ENCODE peak calls at places on chromosomes 3 and 15, in nine cellular contexts. U is fibroblast of pulmonary artery; I is cardiac fibroblast; S is D721Med; N is A673; R is CD8-positive, alpha-beta T cell; V is tibial nerve; E is hepatocyte; J is breast epithelium. P is an unnamed sample.

GRCh38 chr3:112688819-112689218 is 47.9 kb upstream of the CCDC80 start:
- DNase-seq in U (no peak), I (no peak), S (no peak), N (no peak), R (no peak), V (no peak), E (peak), J (no peak), P (no peak)

GRCh38 chr3:69296995-69297394 is 88.9 kb downstream of the FRMD4B start:
- DNase-seq in U (no peak), I (no peak), S (no peak), N (no peak), R (no peak), V (no peak), E (no peak), J (no peak), P (no peak)

GRCh38 chr3:38396239-38396638 is 49.7 kb downstream of the XYLB start:
- DNase-seq in U (no peak), I (no peak), S (no peak), N (no peak), R (no peak), V (no peak), E (no peak), J (no peak), P (no peak)

GRCh38 chr15:57785959-57786358 is 79.4 kb downstream of the POLR2M start:
- DNase-seq in U (no peak), I (peak), S (no peak), N (no peak), R (no peak), V (no peak), E (no peak), J (no peak), P (no peak)

GRCh38 chr3:136042608-136043221 is 77.2 kb downstream of the PPP2R3A start:
- DNase-seq in U (peak), I (peak), S (no peak), N (peak), R (no peak), V (no peak), E (peak), J (no peak), P (no peak)

GRCh38 chr3:38021196-38021595 is 8.2 kb downstream of the PLCD1 start:
- DNase-seq in U (no peak), I (no peak), S (no peak), N (no peak), R (no peak), V (no peak), E (no peak), J (peak), P (no peak)

GRCh38 chr3:75737831-75738493 is 47.4 kb downstream of the ZNF717 start:
- DNase-seq in U (peak), I (peak), S (no peak), N (no peak), R (no peak), V (no peak), E (no peak), J (no peak), P (no peak)

GRCh38 chr3:32406481-32407408 is 15.1 kb downstream of the CMTM7 start:
- DNase-seq in U (no peak), I (no peak), S (no peak), N (no peak), R (no peak), V (no peak), E (no peak), J (no peak), P (no peak)

GRCh38 chr3:180275176-180275575 is 238.4 kb upstream of the PEX5L start:
- DNase-seq in U (no peak), I (peak), S (no peak), N (no peak), R (no peak), V (no peak), E (no peak), J (no peak), P (no peak)

GRCh38 chr15:25862087-25862468 is 1.0 kb downstream of the ATP10A start:
- DNase-seq in U (no peak), I (no peak), S (no peak), N (no peak), R (peak), V (no peak), E (no peak), J (no peak), P (no peak)

GRCh38 chr3:155656466-155656865 is 88.4 kb downstream of the PLCH1 start:
- DNase-seq in U (no peak), I (no peak), S (no peak), N (no peak), R (no peak), V (no peak), E (no peak), J (no peak), P (no peak)

GRCh38 chr3:98710008-98710672 is 53.0 kb upstream of the ST3GAL6 start:
- DNase-seq in U (no peak), I (no peak), S (no peak), N (no peak), R (no peak), V (no peak), E (no peak), J (no peak), P (no peak)

GRCh38 chr3:90145094-90145810 is 1037.8 kb downstream of the EPHA3 start:
- DNase-seq in U (peak), I (peak), S (no peak), N (peak), R (no peak), V (no peak), E (no peak), J (no peak), P (no peak)

GRCh38 chr3:146156060-146156459 is 4.9 kb downstream of the PLOD2 start:
- DNase-seq in U (no peak), I (no peak), S (no peak), N (no peak), R (no peak), V (no peak), E (no peak), J (no peak), P (no peak)

GRCh38 chr3:29440321-29441019 is 159.6 kb downstream of the RBMS3 start:
- DNase-seq in U (no peak), I (no peak), S (no peak), N (peak), R (no peak), V (no peak), E (peak), J (no peak), P (no peak)

GRCh38 chr3:59821274-59821673 is 771.4 kb upstream of the CFAP20DC start:
- DNase-seq in U (no peak), I (no peak), S (no peak), N (no peak), R (no peak), V (no peak), E (no peak), J (no peak), P (no peak)

GRCh38 chr15:86743283-86743903 is 663.7 kb downstream of the AGBL1 start:
- DNase-seq in U (no peak), I (no peak), S (no peak), N (peak), R (peak), V (no peak), E (peak), J (no peak), P (no peak)

GRCh38 chr3:63353383-63353782 is 75.3 kb downstream of the SYNPR start:
- DNase-seq in U (peak), I (peak), S (no peak), N (no peak), R (no peak), V (no peak), E (no peak), J (no peak), P (no peak)

GRCh38 chr3:194879126-194879887 is 193.6 kb downstream of the FAM43A start:
- DNase-seq in U (peak), I (no peak), S (no peak), N (no peak), R (no peak), V (no peak), E (no peak), J (no peak), P (no peak)

GRCh38 chr3:178203650-178204049 is 332.6 kb upstream of the KCNMB2 start:
- DNase-seq in U (peak), I (peak), S (no peak), N (no peak), R (no peak), V (no peak), E (no peak), J (no peak), P (no peak)

GRCh38 chr3:81876826-81877225 is 115.4 kb upstream of the GBE1 start:
- DNase-seq in U (no peak), I (no peak), S (no peak), N (no peak), R (no peak), V (no peak), E (no peak), J (no peak), P (no peak)

GRCh38 chr3:102069211-102069662 is 219.9 kb downstream of the NFKBIZ start:
- DNase-seq in U (peak), I (peak), S (no peak), N (peak), R (no peak), V (no peak), E (peak), J (no peak), P (no peak)

GRCh38 chr3:67349551-67350174 is 304.7 kb downstream of the SUCLG2 start:
- DNase-seq in U (no peak), I (no peak), S (no peak), N (no peak), R (no peak), V (no peak), E (no peak), J (no peak), P (no peak)

GRCh38 chr15:82936966-82937647 is 15.4 kb downstream of the HOMER2 start:
- DNase-seq in U (no peak), I (peak), S (no peak), N (no peak), R (no peak), V (no peak), E (no peak), J (no peak), P (no peak)

GRCh38 chr15:60442763-60443162 is 36.2 kb downstream of the ICE2 start:
- DNase-seq in U (no peak), I (peak), S (no peak), N (no peak), R (no peak), V (no peak), E (no peak), J (no peak), P (no peak)

GRCh38 chr3:155193868-155194267 is 99.6 kb downstream of the STRIT1 start:
- DNase-seq in U (no peak), I (no peak), S (no peak), N (no peak), R (no peak), V (no peak), E (no peak), J (no peak), P (no peak)

GRCh38 chr15:29090617-29091466 is 178.8 kb downstream of the NSMCE3 start:
- DNase-seq in U (peak), I (peak), S (no peak), N (peak), R (peak), V (no peak), E (peak), J (no peak), P (peak)

GRCh38 chr3:31011383-31011782 is 116.9 kb upstream of the GADL1 start:
- DNase-seq in U (no peak), I (no peak), S (no peak), N (no peak), R (no peak), V (no peak), E (no peak), J (peak), P (no peak)

GRCh38 chr3:144018776-144019175 is 47.2 kb downstream of the DIPK2A start:
- DNase-seq in U (peak), I (peak), S (no peak), N (no peak), R (no peak), V (no peak), E (no peak), J (no peak), P (no peak)

GRCh38 chr15:100525894-100526512 is 2.7 kb downstream of the CERS3 start:
- DNase-seq in U (no peak), I (no peak), S (no peak), N (no peak), R (no peak), V (no peak), E (peak), J (peak), P (no peak)

GRCh38 chr3:160400631-160401150 is 1.2 kb downstream of the SMC4 start:
- DNase-seq in U (peak), I (no peak), S (no peak), N (no peak), R (no peak), V (no peak), E (peak), J (no peak), P (no peak)

GRCh38 chr3:84510007-84510406 is 448.8 kb upstream of the CADM2 start:
- DNase-seq in U (no peak), I (no peak), S (no peak), N (no peak), R (no peak), V (no peak), E (no peak), J (no peak), P (no peak)

GRCh38 chr3:50572801-50573371 is 3.6 kb downstream of the HEMK1 start:
- DNase-seq in U (no peak), I (no peak), S (no peak), N (no peak), R (no peak), V (no peak), E (no peak), J (no peak), P (no peak)

GRCh38 chr3:137692803-137693431 is 71.2 kb upstream of the SOX14 start:
- DNase-seq in U (no peak), I (no peak), S (no peak), N (peak), R (no peak), V (no peak), E (peak), J (peak), P (no peak)

GRCh38 chr3:45506751-45507391 is 87.7 kb upstream of the LIMD1 start:
- DNase-seq in U (no peak), I (no peak), S (no peak), N (no peak), R (no peak), V (no peak), E (no peak), J (no peak), P (no peak)

GRCh38 chr3:45508659-45509037 is 85.9 kb upstream of the LIMD1 start:
- DNase-seq in U (no peak), I (no peak), S (no peak), N (no peak), R (no peak), V (no peak), E (no peak), J (no peak), P (no peak)

GRCh38 chr3:45506084-45506483 is 88.5 kb upstream of the LIMD1 start:
- DNase-seq in U (no peak), I (no peak), S (no peak), N (no peak), R (no peak), V (no peak), E (no peak), J (no peak), P (no peak)

GRCh38 chr3:45509038-45509767 is 85.3 kb upstream of the LIMD1 start:
- DNase-seq in U (peak), I (peak), S (no peak), N (peak), R (no peak), V (no peak), E (peak), J (no peak), P (no peak)

GRCh38 chr3:45507820-45508317 is 86.7 kb upstream of the LIMD1 start:
- DNase-seq in U (peak), I (peak), S (no peak), N (peak), R (no peak), V (no peak), E (peak), J (no peak), P (no peak)
- TF ChIP-seq CTCF in U (peak), I (peak), S (no peak), N (peak), R (no peak), V (peak), E (peak), J (no peak), P (peak)

DNA sequence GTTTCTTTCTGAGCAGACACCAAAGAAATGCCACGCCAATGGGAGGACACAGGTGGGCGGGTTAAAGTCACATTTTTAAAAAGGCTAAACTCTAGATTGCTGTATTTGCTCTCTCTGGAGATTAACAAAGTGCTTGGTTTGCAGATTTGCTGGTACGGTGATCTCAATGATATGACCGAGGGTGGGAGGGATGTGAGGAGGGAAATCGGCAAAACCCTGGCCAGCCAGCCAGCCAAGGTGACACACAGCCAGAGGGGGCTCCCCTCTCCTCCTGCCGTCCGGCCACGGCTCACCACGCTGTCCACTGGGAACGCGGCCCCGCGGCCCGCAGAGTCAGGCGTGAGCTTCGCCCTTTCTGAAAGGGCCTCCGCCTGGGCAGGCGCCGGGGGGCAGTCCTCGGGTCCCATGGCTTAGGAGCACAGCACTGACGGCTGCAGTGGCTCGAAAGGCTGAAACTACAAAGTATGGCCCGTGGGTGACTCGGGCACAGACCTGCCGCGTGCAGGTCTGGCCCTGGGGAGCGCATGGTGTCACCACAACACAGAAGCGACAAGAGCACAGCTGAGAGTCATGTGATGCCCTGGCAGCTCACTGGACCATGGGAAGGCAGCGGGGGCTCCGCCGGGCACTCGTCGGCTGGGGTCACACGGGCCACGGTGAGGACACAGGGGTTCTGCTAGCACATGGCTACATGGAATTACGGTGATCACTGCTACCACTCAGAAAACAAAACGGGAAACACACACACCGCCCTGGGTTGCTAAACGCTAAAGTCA is 57.8 kb upstream of the RPL32 start:
- DNase-seq in U (no peak), I (no peak), S (no peak), N (no peak), R (no peak), V (no peak), E (no peak), J (no peak), P (peak)
- TF ChIP-seq CTCF in U (no peak), I (no peak), S (no peak), N (no peak), R (no peak), V (no peak), E (no peak), J (no peak), P (no peak)

DNA sequence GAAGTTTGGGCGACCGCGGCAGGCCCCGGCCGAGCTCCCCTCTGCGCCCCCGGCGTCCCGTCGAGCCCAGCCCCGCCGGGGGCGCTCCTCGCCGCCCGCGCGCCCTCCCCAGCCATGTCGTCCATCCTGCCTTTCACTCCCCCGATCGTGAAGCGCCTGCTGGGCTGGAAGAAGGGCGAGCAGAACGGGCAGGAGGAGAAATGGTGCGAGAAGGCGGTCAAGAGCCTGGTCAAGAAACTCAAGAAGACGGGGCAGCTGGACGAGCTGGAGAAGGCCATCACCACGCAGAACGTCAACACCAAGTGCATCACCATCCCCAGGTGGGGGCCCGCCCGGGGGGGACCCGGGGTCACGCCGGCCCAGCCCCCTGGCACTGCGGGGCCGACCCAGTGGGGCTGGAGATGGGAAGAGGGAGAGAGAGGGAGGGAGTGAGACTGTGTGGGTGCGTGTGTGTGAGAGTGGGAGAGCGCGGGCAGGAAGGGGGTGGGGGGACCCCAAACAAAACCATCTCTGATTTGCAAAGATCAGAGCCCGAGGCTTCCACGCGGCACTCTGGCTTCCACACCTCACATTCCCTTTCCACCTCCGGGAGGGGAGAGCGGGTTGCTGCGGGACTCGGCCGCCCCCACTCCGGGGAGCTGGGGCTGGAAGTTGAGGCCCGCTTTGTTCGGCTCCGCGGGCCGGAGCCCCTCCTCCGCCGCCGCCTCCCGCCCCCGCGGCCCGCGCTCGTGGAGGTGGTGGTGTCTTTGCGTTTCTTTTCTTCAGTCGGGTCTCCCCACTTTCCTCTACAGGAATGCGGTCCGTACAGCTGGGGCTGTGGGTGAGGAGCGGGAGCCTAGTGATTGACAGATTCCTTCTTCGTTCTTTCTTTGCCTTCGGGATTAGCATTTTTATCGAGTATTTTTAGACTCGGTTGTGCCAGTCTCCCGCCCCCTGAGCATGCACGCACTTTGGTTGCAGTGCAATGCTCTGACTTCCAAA is 929 bp downstream of the SMAD3 start:
- DNase-seq in U (no peak), I (peak), S (no peak), N (peak), R (no peak), V (no peak), E (no peak), J (no peak), P (no peak)
- TF ChIP-seq CTCF in U (no peak), I (no peak), S (no peak), N (no peak), R (no peak), V (no peak), E (no peak), J (no peak), P (no peak)

DNA sequence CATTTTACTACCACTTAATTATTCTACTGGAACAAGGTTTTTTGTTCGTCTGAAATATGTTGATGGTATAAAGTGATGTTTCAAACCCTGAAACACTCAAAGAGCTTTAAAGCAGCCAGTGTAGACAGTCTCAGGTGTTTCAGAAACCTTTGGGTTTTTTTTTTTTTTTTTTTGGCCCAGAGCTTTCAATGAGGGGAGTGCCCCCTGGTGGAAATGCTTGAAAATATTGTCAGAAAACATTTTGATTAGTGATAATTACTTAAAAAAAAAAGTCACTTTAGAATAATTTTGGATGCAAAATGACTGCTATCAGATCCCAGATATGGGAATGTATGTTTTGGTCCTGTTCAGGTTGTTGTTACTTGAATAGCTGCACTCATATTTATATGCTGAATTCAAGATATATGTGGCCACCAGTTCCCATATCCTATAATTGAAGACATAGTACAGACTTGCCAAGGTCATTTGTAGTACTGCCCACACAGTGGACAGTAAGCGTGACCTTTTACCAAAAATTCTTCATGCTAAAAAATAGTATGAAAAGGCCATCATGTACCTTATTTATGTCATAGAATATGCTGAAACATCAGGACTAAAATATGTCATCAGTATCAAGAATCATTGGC is 35.9 kb downstream of the SATB1 start:
- DNase-seq in U (peak), I (peak), S (no peak), N (peak), R (peak), V (no peak), E (peak), J (no peak), P (no peak)
- TF ChIP-seq CTCF in U (peak), I (peak), S (peak), N (peak), R (peak), V (peak), E (peak), J (no peak), P (peak)

GRCh38 chr3:148729656-148730055 is 32.0 kb downstream of the AGTR1 start:
- DNase-seq in U (no peak), I (peak), S (no peak), N (no peak), R (no peak), V (no peak), E (no peak), J (no peak), P (no peak)

GRCh38 chr3:148723591-148723990 is 25.9 kb downstream of the AGTR1 start:
- DNase-seq in U (peak), I (peak), S (no peak), N (no peak), R (no peak), V (no peak), E (no peak), J (no peak), P (no peak)

GRCh38 chr3:148730676-148731075 is 33.0 kb downstream of the AGTR1 start:
- DNase-seq in U (no peak), I (no peak), S (no peak), N (no peak), R (no peak), V (no peak), E (no peak), J (no peak), P (no peak)

GRCh38 chr3:148727242-148727641 is 29.5 kb downstream of the AGTR1 start:
- DNase-seq in U (no peak), I (peak), S (no peak), N (peak), R (no peak), V (no peak), E (peak), J (no peak), P (no peak)
- TF ChIP-seq CTCF in U (peak), I (peak), S (peak), N (peak), R (no peak), V (peak), E (peak), J (peak), P (peak)